ENCODE peak calls at places on chromosomes 13 and 19, in four cellular contexts. One of them, this sample, is unnamed. For H3K9me3, the result is how much of the 10 kb centered on the place peaks cover.

GRCh38 chr19:2426661-2427322 is 594 bp downstream of the TIMM13 start:
- DNase-seq in Peyer's patch: peak
- DNase-seq in mucosa of descending colon: peak
- DNase-seq in osteoblast: peak
- DNase-seq in this sample: peak

GRCh38 chr19:39413269-39413902 is 917 bp downstream of the PLEKHG2 start:
- DNase-seq in Peyer's patch: peak
- DNase-seq in mucosa of descending colon: peak
- DNase-seq in osteoblast: peak
- DNase-seq in this sample: peak

GRCh38 chr13:65310663-65311328 is 1919.3 kb downstream of the PCDH9 start:
- DNase-seq in Peyer's patch: no peak
- DNase-seq in mucosa of descending colon: no peak
- DNase-seq in osteoblast: no peak
- DNase-seq in this sample: no peak

GRCh38 chr19:37983916-37984315 is 76.9 kb downstream of the SIPA1L3 start:
- DNase-seq in Peyer's patch: no peak
- DNase-seq in mucosa of descending colon: no peak
- DNase-seq in osteoblast: no peak
- DNase-seq in this sample: no peak

GRCh38 chr13:105159794-105160193 is 1375.7 kb downstream of the EFNB2 start:
- DNase-seq in Peyer's patch: no peak
- DNase-seq in mucosa of descending colon: no peak
- DNase-seq in osteoblast: no peak
- DNase-seq in this sample: no peak

GRCh38 chr13:41244555-41244954 is 18.8 kb downstream of the MTRF1 start:
- DNase-seq in Peyer's patch: no peak
- DNase-seq in mucosa of descending colon: no peak
- DNase-seq in osteoblast: no peak
- DNase-seq in this sample: no peak

GRCh38 chr13:105278797-105279425 is 1256.6 kb downstream of the EFNB2 start:
- DNase-seq in Peyer's patch: no peak
- DNase-seq in mucosa of descending colon: no peak
- DNase-seq in osteoblast: no peak
- DNase-seq in this sample: no peak

GRCh38 chr13:22040810-22041364 is 370.0 kb downstream of the FGF9 start:
- DNase-seq in Peyer's patch: no peak
- DNase-seq in mucosa of descending colon: peak
- DNase-seq in osteoblast: no peak
- DNase-seq in this sample: peak

GRCh38 chr19:17406039-17406886 is 833 bp upstream of the BST2 start:
- DNase-seq in Peyer's patch: peak
- DNase-seq in mucosa of descending colon: no peak
- DNase-seq in osteoblast: peak
- DNase-seq in this sample: no peak

GRCh38 chr13:74040200-74040599 is 94.0 kb downstream of the KLF12 start:
- DNase-seq in Peyer's patch: peak
- DNase-seq in mucosa of descending colon: peak
- DNase-seq in osteoblast: no peak
- DNase-seq in this sample: peak

GRCh38 chr19:55486971-55487883 is 1.0 kb upstream of the SSC5D start:
- DNase-seq in Peyer's patch: no peak
- DNase-seq in mucosa of descending colon: peak
- DNase-seq in osteoblast: peak
- DNase-seq in this sample: peak

GRCh38 chr19:47351545-47351944 is 2.4 kb downstream of the DHX34 start:
- DNase-seq in Peyer's patch: no peak
- DNase-seq in mucosa of descending colon: no peak
- DNase-seq in osteoblast: peak
- DNase-seq in this sample: no peak

GRCh38 chr13:113022391-113023216 is 53.6 kb downstream of the MCF2L start:
- DNase-seq in Peyer's patch: no peak
- DNase-seq in mucosa of descending colon: no peak
- DNase-seq in osteoblast: no peak
- DNase-seq in this sample: peak
- TF ChIP-seq CTCF in Peyer's patch: no peak
- TF ChIP-seq CTCF in mucosa of descending colon: no peak
- TF ChIP-seq CTCF in osteoblast: no peak
- TF ChIP-seq CTCF in this sample: no peak

GRCh38 chr19:52114691-52115090 is 19.1 kb upstream of the ZNF841 start:
- DNase-seq in Peyer's patch: no peak
- DNase-seq in mucosa of descending colon: no peak
- DNase-seq in osteoblast: no peak
- DNase-seq in this sample: no peak
- H3K9me3 ChIP-seq in Peyer's patch: under half
- H3K9me3 ChIP-seq in mucosa of descending colon: half or more
- H3K9me3 ChIP-seq in osteoblast: half or more
- H3K9me3 ChIP-seq in this sample: half or more

GRCh38 chr19:56660381-56661105 is 11.0 kb downstream of the ZNF835 start:
- DNase-seq in Peyer's patch: no peak
- DNase-seq in mucosa of descending colon: no peak
- DNase-seq in osteoblast: peak
- DNase-seq in this sample: no peak
- TF ChIP-seq CTCF in Peyer's patch: no peak
- TF ChIP-seq CTCF in mucosa of descending colon: no peak
- TF ChIP-seq CTCF in osteoblast: no peak
- TF ChIP-seq CTCF in this sample: no peak

DNA sequence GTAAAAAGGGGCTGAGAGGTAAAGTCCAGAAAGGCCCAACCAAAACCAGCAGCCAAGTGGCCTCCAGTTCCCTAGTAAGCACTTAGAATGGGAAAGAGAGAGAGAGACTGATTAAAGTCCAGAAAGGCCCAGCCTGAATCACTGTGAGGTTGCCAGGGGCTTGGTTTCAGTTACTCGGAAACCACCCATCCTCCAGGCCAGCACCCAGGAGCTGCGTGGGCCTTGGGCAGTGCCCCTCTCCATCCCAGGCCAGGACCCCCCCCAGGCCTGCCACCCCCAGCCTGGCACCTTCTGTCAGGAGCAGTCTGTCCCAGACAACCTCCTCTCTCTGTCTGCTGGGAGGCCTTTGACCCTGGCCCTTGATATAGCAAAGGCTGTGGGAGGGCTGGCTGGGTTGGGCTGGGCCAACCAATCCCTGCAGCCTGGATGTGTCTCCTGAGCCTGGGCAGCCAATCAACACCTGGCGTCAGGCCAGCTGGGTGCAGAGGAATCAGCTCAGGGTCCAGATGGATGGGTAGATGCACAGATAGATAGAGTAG is at the start of gene CYP4F2:
- DNase-seq in Peyer's patch: peak
- DNase-seq in mucosa of descending colon: peak
- DNase-seq in osteoblast: no peak
- DNase-seq in this sample: no peak
- H3K9me3 ChIP-seq in Peyer's patch: under half
- H3K9me3 ChIP-seq in mucosa of descending colon: under half
- H3K9me3 ChIP-seq in osteoblast: under half
- H3K9me3 ChIP-seq in this sample: under half

GRCh38 chr13:110887955-110888333 is 26.9 kb downstream of the ANKRD10 start:
- DNase-seq in Peyer's patch: no peak
- DNase-seq in mucosa of descending colon: no peak
- DNase-seq in osteoblast: no peak
- DNase-seq in this sample: no peak

GRCh38 chr13:110886475-110887241 is 28.2 kb downstream of the ANKRD10 start:
- DNase-seq in Peyer's patch: no peak
- DNase-seq in mucosa of descending colon: no peak
- DNase-seq in osteoblast: no peak
- DNase-seq in this sample: no peak

GRCh38 chr13:110887242-110887954 is 27.5 kb downstream of the ANKRD10 start:
- DNase-seq in Peyer's patch: no peak
- DNase-seq in mucosa of descending colon: no peak
- DNase-seq in osteoblast: no peak
- DNase-seq in this sample: no peak

GRCh38 chr13:110885516-110885915 is 29.4 kb downstream of the ANKRD10 start:
- DNase-seq in Peyer's patch: no peak
- DNase-seq in mucosa of descending colon: no peak
- DNase-seq in osteoblast: no peak
- DNase-seq in this sample: no peak

DNA sequence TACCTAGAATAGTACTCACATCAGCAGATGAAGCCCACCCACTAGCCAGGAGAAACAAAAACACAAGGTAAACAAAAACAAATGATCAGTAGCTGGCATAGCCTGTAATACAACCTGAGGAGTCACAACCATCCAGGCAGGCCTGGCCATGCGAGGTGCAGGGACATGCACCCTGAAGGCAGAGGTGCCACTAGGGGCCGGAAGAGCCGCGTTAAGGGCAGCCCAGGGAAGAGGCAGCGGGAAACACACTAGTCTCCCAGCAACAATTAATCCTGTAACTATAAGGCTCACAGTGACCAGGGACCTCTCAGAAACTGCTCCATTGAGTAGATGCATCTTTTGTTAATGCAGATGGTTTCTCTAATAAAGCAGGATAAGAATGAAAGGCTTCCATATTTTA is 28.9 kb downstream of the ANKRD10 start:
- DNase-seq in Peyer's patch: no peak
- DNase-seq in mucosa of descending colon: no peak
- DNase-seq in osteoblast: no peak
- DNase-seq in this sample: no peak
- TF ChIP-seq CTCF in Peyer's patch: no peak
- TF ChIP-seq CTCF in mucosa of descending colon: no peak
- TF ChIP-seq CTCF in osteoblast: no peak
- TF ChIP-seq CTCF in this sample: no peak

GRCh38 chr19:53579518-53579917 is 41.6 kb downstream of the ZNF331 start:
- DNase-seq in Peyer's patch: no peak
- DNase-seq in mucosa of descending colon: no peak
- DNase-seq in osteoblast: no peak
- DNase-seq in this sample: no peak
- H3K9me3 ChIP-seq in Peyer's patch: under half
- H3K9me3 ChIP-seq in mucosa of descending colon: half or more
- H3K9me3 ChIP-seq in osteoblast: under half
- H3K9me3 ChIP-seq in this sample: half or more

DNA sequence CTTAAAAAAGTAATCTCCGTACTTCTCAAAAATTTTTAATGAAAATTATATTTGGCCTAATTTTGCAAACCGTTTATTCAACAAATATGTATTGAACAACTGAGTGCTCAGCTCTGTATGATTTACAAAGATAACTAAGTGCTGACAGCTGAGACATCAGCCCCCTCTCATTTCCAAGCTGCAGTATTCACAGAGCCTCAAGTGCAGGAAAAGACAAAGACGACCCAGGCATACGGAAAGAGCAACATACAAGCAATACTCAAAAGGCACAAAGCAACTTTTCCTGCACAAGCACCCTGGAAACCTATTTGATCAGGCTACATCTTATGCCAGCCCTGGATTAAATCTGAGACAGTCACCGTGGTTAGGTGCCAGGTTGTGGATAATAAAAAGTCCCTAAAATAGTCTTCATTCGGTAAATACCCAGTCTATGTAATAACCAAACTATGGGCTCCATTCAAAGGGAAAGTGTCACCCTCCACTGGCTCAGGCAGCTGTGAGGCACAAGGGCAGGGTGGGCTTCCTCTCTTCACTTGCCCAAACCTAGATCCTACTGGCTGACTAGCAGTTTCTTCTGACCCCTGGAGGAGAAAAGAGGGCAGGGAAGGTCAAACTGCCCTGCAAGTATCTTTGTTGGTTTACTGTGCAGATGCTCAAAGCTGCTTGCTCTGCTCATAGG is 65.5 kb downstream of the TBC1D4 start:
- DNase-seq in Peyer's patch: no peak
- DNase-seq in mucosa of descending colon: no peak
- DNase-seq in osteoblast: no peak
- DNase-seq in this sample: no peak
- TF ChIP-seq CTCF in Peyer's patch: no peak
- TF ChIP-seq CTCF in mucosa of descending colon: no peak
- TF ChIP-seq CTCF in osteoblast: no peak
- TF ChIP-seq CTCF in this sample: no peak

DNA sequence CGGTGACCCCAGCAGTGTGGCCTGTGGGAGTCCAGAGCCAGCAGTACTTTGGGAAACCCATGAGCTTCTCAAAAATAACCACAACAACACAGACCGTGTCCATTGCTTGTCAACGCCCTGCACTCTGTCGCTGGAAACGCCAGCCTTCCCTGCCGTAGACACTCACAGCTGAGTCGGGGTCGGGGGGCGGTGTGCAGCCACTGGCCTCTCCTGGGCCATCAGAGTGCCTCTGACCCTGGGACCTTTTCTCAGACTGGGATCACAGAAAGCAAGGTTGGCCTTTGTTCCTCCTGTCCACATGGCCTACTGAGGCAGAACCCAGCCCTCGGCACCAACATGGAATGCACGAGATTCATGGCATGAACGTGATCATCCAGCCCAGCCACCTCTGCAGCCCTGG is 95.7 kb downstream of the TUBA3C start:
- DNase-seq in Peyer's patch: no peak
- DNase-seq in mucosa of descending colon: no peak
- DNase-seq in osteoblast: no peak
- DNase-seq in this sample: no peak
- H3K9me3 ChIP-seq in Peyer's patch: under half
- H3K9me3 ChIP-seq in mucosa of descending colon: half or more
- H3K9me3 ChIP-seq in osteoblast: under half
- H3K9me3 ChIP-seq in this sample: under half

GRCh38 chr13:52846567-52847321 is 1.7 kb downstream of the PCDH8 start:
- DNase-seq in Peyer's patch: peak
- DNase-seq in mucosa of descending colon: peak
- DNase-seq in osteoblast: peak
- DNase-seq in this sample: no peak

GRCh38 chr13:52847322-52847681 is 1.1 kb downstream of the PCDH8 start:
- DNase-seq in Peyer's patch: no peak
- DNase-seq in mucosa of descending colon: no peak
- DNase-seq in osteoblast: no peak
- DNase-seq in this sample: no peak

GRCh38 chr13:52845334-52845761 is 3.1 kb downstream of the PCDH8 start:
- DNase-seq in Peyer's patch: no peak
- DNase-seq in mucosa of descending colon: no peak
- DNase-seq in osteoblast: no peak
- DNase-seq in this sample: no peak

GRCh38 chr13:52847682-52848432 is 583 bp downstream of the PCDH8 start:
- DNase-seq in Peyer's patch: no peak
- DNase-seq in mucosa of descending colon: no peak
- DNase-seq in osteoblast: no peak
- DNase-seq in this sample: no peak

DNA sequence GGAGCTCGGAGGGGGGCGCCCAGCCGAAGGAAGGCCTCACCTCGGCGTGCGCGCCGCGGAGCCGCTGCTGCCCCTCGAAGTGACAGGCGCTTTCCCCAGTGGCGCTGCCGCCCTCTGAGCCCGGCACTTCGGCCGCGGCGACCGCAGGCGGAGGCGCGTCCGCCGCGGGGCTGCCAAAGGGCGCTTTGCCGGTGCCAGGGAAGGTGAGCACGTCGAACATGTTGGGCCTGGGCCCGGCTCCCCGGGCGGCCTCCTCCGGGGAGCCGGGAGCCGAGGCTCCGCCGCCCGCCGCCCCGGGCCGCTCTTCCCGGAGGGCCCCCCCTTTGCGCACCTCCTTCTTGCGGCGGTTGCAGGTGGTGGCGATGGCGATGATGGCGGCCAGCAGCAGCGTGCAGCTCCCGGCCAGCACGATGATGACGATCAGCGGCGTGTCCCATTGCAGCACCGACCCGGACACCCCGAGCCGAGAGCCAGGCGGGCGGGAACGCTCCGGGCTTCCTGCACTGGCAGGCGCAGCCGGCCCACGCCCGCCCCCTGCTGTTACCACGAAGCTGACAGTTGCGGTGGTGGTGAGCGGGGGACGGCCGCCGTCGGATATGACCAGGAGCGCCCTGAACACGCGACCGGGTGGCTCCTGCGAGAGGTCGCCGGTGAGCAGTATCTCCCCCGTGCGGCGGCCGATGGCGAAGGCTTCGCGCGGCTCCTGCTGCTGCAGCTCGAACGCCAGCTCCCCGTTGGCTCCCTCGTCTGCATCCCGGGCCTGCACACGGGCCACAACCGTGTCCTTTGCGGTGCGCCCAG is 2.5 kb downstream of the PCDH8 start:
- DNase-seq in Peyer's patch: peak
- DNase-seq in mucosa of descending colon: peak
- DNase-seq in osteoblast: peak
- DNase-seq in this sample: no peak
- TF ChIP-seq CTCF in Peyer's patch: no peak
- TF ChIP-seq CTCF in mucosa of descending colon: peak
- TF ChIP-seq CTCF in osteoblast: no peak
- TF ChIP-seq CTCF in this sample: no peak